ENCODE peak calls at places on chromosomes 2 and 18, in ten cellular contexts. One of them, this sample, is unnamed.
A peak's percentile ranks its signal among the peaks of the same experiment; 100 is the strongest.

GRCh38 chr2:230995821-230996220 is at the start of gene SPATA3:
- DNase-seq in GM03348: no peak
- DNase-seq in CD8-positive, alpha-beta memory T cell: no peak
- DNase-seq in NAMALWA: no peak
- DNase-seq in activated T-cell treated with anti-CD3 and anti-CD28 coated beads, Interleukin-2, amount 50 U/mL, for 4 hours: no peak
- DNase-seq in Daoy: no peak
- DNase-seq in LoVo: no peak
- DNase-seq in naive B cell: no peak
- DNase-seq in right lobe of liver: no peak
- DNase-seq in NCI-H2081: no peak
- DNase-seq in this sample: no peak

GRCh38 chr2:115160523-115161521 is 718.4 kb downstream of the DPP10 start:
- DNase-seq in GM03348: no peak
- DNase-seq in CD8-positive, alpha-beta memory T cell: no peak
- DNase-seq in NAMALWA: no peak
- DNase-seq in activated T-cell treated with anti-CD3 and anti-CD28 coated beads, Interleukin-2, amount 50 U/mL, for 4 hours: no peak
- DNase-seq in Daoy: no peak
- DNase-seq in LoVo: no peak
- DNase-seq in naive B cell: no peak
- DNase-seq in right lobe of liver: no peak
- DNase-seq in NCI-H2081: peak; percentile 80
- DNase-seq in this sample: no peak

GRCh38 chr2:230330725-230331124 is 3.7 kb downstream of the SP140L start:
- DNase-seq in GM03348: no peak
- DNase-seq in CD8-positive, alpha-beta memory T cell: no peak
- DNase-seq in NAMALWA: no peak
- DNase-seq in activated T-cell treated with anti-CD3 and anti-CD28 coated beads, Interleukin-2, amount 50 U/mL, for 4 hours: no peak
- DNase-seq in Daoy: peak; percentile 25
- DNase-seq in LoVo: no peak
- DNase-seq in naive B cell: no peak
- DNase-seq in right lobe of liver: no peak
- DNase-seq in NCI-H2081: no peak
- DNase-seq in this sample: no peak

GRCh38 chr2:235515364-235515742 is 21.5 kb downstream of the AGAP1 start:
- DNase-seq in GM03348: no peak
- DNase-seq in CD8-positive, alpha-beta memory T cell: no peak
- DNase-seq in NAMALWA: no peak
- DNase-seq in activated T-cell treated with anti-CD3 and anti-CD28 coated beads, Interleukin-2, amount 50 U/mL, for 4 hours: no peak
- DNase-seq in Daoy: no peak
- DNase-seq in LoVo: no peak
- DNase-seq in naive B cell: no peak
- DNase-seq in right lobe of liver: no peak
- DNase-seq in NCI-H2081: no peak
- DNase-seq in this sample: no peak

GRCh38 chr18:35969676-35970075 is 2.8 kb upstream of the RMP24 start:
- DNase-seq in GM03348: no peak
- DNase-seq in CD8-positive, alpha-beta memory T cell: no peak
- DNase-seq in NAMALWA: no peak
- DNase-seq in activated T-cell treated with anti-CD3 and anti-CD28 coated beads, Interleukin-2, amount 50 U/mL, for 4 hours: no peak
- DNase-seq in Daoy: no peak
- DNase-seq in LoVo: no peak
- DNase-seq in naive B cell: no peak
- DNase-seq in right lobe of liver: no peak
- DNase-seq in NCI-H2081: no peak
- DNase-seq in this sample: no peak

GRCh38 chr2:85173909-85174308 is 40.7 kb downstream of the TCF7L1 start:
- DNase-seq in GM03348: peak; percentile 42
- DNase-seq in CD8-positive, alpha-beta memory T cell: no peak
- DNase-seq in NAMALWA: no peak
- DNase-seq in activated T-cell treated with anti-CD3 and anti-CD28 coated beads, Interleukin-2, amount 50 U/mL, for 4 hours: no peak
- DNase-seq in Daoy: no peak
- DNase-seq in LoVo: no peak
- DNase-seq in naive B cell: no peak
- DNase-seq in right lobe of liver: no peak
- DNase-seq in NCI-H2081: no peak
- DNase-seq in this sample: no peak

GRCh38 chr2:100812141-100812540 is 7.8 kb upstream of the NPAS2 start:
- DNase-seq in GM03348: no peak
- DNase-seq in CD8-positive, alpha-beta memory T cell: no peak
- DNase-seq in NAMALWA: no peak
- DNase-seq in activated T-cell treated with anti-CD3 and anti-CD28 coated beads, Interleukin-2, amount 50 U/mL, for 4 hours: no peak
- DNase-seq in Daoy: no peak
- DNase-seq in LoVo: no peak
- DNase-seq in naive B cell: no peak
- DNase-seq in right lobe of liver: no peak
- DNase-seq in NCI-H2081: no peak
- DNase-seq in this sample: no peak

GRCh38 chr18:45837283-45838070 is 12.0 kb downstream of the SIGLEC15 start:
- DNase-seq in GM03348: peak; percentile 64
- DNase-seq in CD8-positive, alpha-beta memory T cell: peak; percentile 18
- DNase-seq in NAMALWA: no peak
- DNase-seq in activated T-cell treated with anti-CD3 and anti-CD28 coated beads, Interleukin-2, amount 50 U/mL, for 4 hours: no peak
- DNase-seq in Daoy: no peak
- DNase-seq in LoVo: no peak
- DNase-seq in naive B cell: no peak
- DNase-seq in right lobe of liver: no peak
- DNase-seq in NCI-H2081: no peak
- DNase-seq in this sample: peak; percentile 41

GRCh38 chr2:128178650-128179460 is 87.9 kb downstream of the UGGT1 start:
- DNase-seq in GM03348: peak; percentile 76
- DNase-seq in CD8-positive, alpha-beta memory T cell: peak; percentile 8
- DNase-seq in NAMALWA: peak; percentile 66
- DNase-seq in activated T-cell treated with anti-CD3 and anti-CD28 coated beads, Interleukin-2, amount 50 U/mL, for 4 hours: peak; percentile 17
- DNase-seq in Daoy: peak; percentile 48
- DNase-seq in LoVo: no peak
- DNase-seq in naive B cell: peak; percentile 21
- DNase-seq in right lobe of liver: peak; percentile 64
- DNase-seq in NCI-H2081: peak; percentile 42
- DNase-seq in this sample: peak; percentile 28

GRCh38 chr18:23864620-23865019 is 149.9 kb upstream of the TTC39C start:
- DNase-seq in GM03348: no peak
- DNase-seq in CD8-positive, alpha-beta memory T cell: peak; percentile 16
- DNase-seq in NAMALWA: peak; percentile 48
- DNase-seq in activated T-cell treated with anti-CD3 and anti-CD28 coated beads, Interleukin-2, amount 50 U/mL, for 4 hours: peak; percentile 14
- DNase-seq in Daoy: no peak
- DNase-seq in LoVo: no peak
- DNase-seq in naive B cell: peak; percentile 26
- DNase-seq in right lobe of liver: no peak
- DNase-seq in NCI-H2081: no peak
- DNase-seq in this sample: peak; percentile 26

GRCh38 chr2:232438951-232439757 is 16.8 kb upstream of the ALPI start:
- DNase-seq in GM03348: no peak
- DNase-seq in CD8-positive, alpha-beta memory T cell: no peak
- DNase-seq in NAMALWA: no peak
- DNase-seq in activated T-cell treated with anti-CD3 and anti-CD28 coated beads, Interleukin-2, amount 50 U/mL, for 4 hours: peak; percentile 46
- DNase-seq in Daoy: peak; percentile 50
- DNase-seq in LoVo: no peak
- DNase-seq in naive B cell: no peak
- DNase-seq in right lobe of liver: peak; percentile 47
- DNase-seq in NCI-H2081: no peak
- DNase-seq in this sample: peak; percentile 23

GRCh38 chr2:150191349-150191748 is 296.1 kb downstream of the RND3 start:
- DNase-seq in GM03348: peak; percentile 57
- DNase-seq in CD8-positive, alpha-beta memory T cell: no peak
- DNase-seq in NAMALWA: no peak
- DNase-seq in activated T-cell treated with anti-CD3 and anti-CD28 coated beads, Interleukin-2, amount 50 U/mL, for 4 hours: no peak
- DNase-seq in Daoy: no peak
- DNase-seq in LoVo: no peak
- DNase-seq in naive B cell: no peak
- DNase-seq in right lobe of liver: no peak
- DNase-seq in NCI-H2081: no peak
- DNase-seq in this sample: no peak

This sample was measured in activated T-helper 2 cell treated with anti-CD3 and anti-CD28 coated beads, Interferon-gamma antibody, Interleukin-2, Interleukin-4, amounts not matched to agents 10 μg/mL and 5 μg/mL and 100 μg/mL, durations not matched to agents 14 hours and 24 hours and 36 hours.